ENCODE peak calls at places on chromosomes 7 and 10, in five cellular contexts. J is dorsolateral prefrontal cortex, M is uterus, D is A549, E is right lobe of liver. T is an unnamed sample.

GRCh38 chr10:86321568-86321967 is 45.0 kb downstream of the GRID1 start:
- DNase-seq in D (no peak), E (no peak), M (no peak), J (peak), T (no peak)

GRCh38 chr10:27646194-27646593 is 99.4 kb downstream of the MKX start:
- DNase-seq in D (no peak), M (no peak), E (no peak), J (no peak), T (no peak)

GRCh38 chr7:511476-512145 is 8.0 kb downstream of the PDGFA start:
- DNase-seq in D (no peak), E (peak), J (no peak), M (no peak), T (no peak)

GRCh38 chr7:135512135-135512887 is 2.4 kb upstream of the CNOT4 start:
- DNase-seq in J (no peak), M (no peak), E (no peak), D (peak), T (no peak)

GRCh38 chr7:41114691-41115090 is 588.2 kb downstream of the INHBA start:
- DNase-seq in J (no peak), M (no peak), E (no peak), D (no peak), T (no peak)

GRCh38 chr7:138804618-138805017 is 6.6 kb upstream of the ATP6V0A4 start:
- DNase-seq in J (no peak), D (no peak), E (no peak), M (no peak), T (no peak)

GRCh38 chr7:37986780-37987380 is 66.4 kb downstream of the EPDR1 start:
- DNase-seq in E (no peak), J (no peak), M (no peak), D (no peak), T (no peak)

GRCh38 chr7:140144821-140145220 is 32.0 kb downstream of the KDM7A start:
- DNase-seq in D (no peak), E (no peak), J (no peak), M (no peak), T (no peak)

GRCh38 chr10:14613570-14613918 is 161.2 kb downstream of the FAM107B start:
- DNase-seq in E (no peak), J (no peak), D (no peak), M (no peak), T (no peak)

GRCh38 chr7:98354511-98355249 is 46.2 kb downstream of the BAIAP2L1 start:
- DNase-seq in M (no peak), D (peak), E (no peak), J (no peak), T (no peak)

GRCh38 chr7:22591271-22591670 is 91.3 kb upstream of the STEAP1B start:
- DNase-seq in D (no peak), M (no peak), J (no peak), E (no peak), T (no peak)

GRCh38 chr7:129054438-129055293 is at the start of gene TNPO3:
- DNase-seq in J (peak), M (peak), D (peak), E (peak), T (peak)
- TF ChIP-seq CTCF in J (peak), M (peak), D (no peak), E (no peak), T (no peak)

GRCh38 chr7:55307123-55307916 is 57.8 kb upstream of the LANCL2 start:
- DNase-seq in D (no peak), J (no peak), E (no peak), M (no peak), T (no peak)
- TF ChIP-seq CTCF in D (no peak), J (no peak), E (no peak), M (no peak), T (no peak)

GRCh38 chr7:132655071-132655761 is 78.9 kb upstream of the PLXNA4 start:
- DNase-seq in M (peak), E (peak), J (no peak), D (no peak), T (no peak)

GRCh38 chr7:132652507-132652906 is 76.2 kb upstream of the PLXNA4 start:
- DNase-seq in D (no peak), M (no peak), E (no peak), J (no peak), T (no peak)

GRCh38 chr7:132653364-132653930 is 77.2 kb upstream of the PLXNA4 start:
- DNase-seq in J (no peak), E (no peak), D (no peak), M (no peak), T (no peak)

GRCh38 chr7:132656846-132657776 is 80.8 kb upstream of the PLXNA4 start:
- DNase-seq in E (no peak), M (no peak), D (peak), J (no peak), T (no peak)

GRCh38 chr7:132654150-132654549 is 77.9 kb upstream of the PLXNA4 start:
- DNase-seq in E (no peak), J (no peak), M (no peak), D (peak), T (no peak)
- TF ChIP-seq CTCF in E (peak), J (no peak), M (no peak), D (no peak), T (peak)

GRCh38 chr7:47392241-47392759 is 189.6 kb downstream of the TNS3 start:
- DNase-seq in D (no peak), J (peak), M (peak), E (no peak), T (no peak)
- TF ChIP-seq CTCF in D (no peak), J (peak), M (peak), E (peak), T (no peak)

DNA sequence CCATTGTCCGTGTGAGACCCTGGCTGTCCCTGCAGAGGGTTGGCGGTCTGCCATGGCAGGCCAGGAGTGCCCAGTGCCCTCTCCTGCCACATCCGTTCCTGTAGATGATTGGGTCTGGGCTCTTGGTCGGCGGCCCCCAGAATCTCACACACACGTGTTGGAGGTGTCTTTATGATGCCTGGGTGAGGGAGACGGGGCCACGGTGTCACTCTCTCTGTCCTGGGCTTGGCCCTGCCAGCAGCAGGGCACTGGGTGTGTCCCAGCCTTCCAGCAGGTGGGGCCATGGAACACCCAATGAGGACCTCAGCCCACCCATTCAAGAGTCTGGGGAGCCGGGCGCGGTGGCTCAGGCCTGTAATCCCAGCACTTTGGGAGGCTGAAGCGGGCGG is 30.2 kb downstream of the UNC5B start:
- DNase-seq in M (no peak), E (no peak), D (no peak), J (no peak), T (no peak)
- TF ChIP-seq CTCF in M (no peak), E (no peak), D (no peak), J (no peak), T (no peak)

GRCh38 chr10:132508497-132509443 is 28.8 kb upstream of the INPP5A start:
- DNase-seq in D (no peak), M (peak), E (no peak), J (peak), T (no peak)
- TF ChIP-seq CTCF in D (no peak), M (peak), E (peak), J (peak), T (no peak)

GRCh38 chr10:84158061-84158460 is 15.5 kb upstream of the GPR15LG start:
- DNase-seq in D (no peak), J (no peak), E (no peak), M (no peak), T (no peak)

GRCh38 chr10:84159076-84159475 is 14.5 kb upstream of the GPR15LG start:
- DNase-seq in J (no peak), E (no peak), D (no peak), M (no peak), T (no peak)

GRCh38 chr10:84163992-84164391 is 9.6 kb upstream of the GPR15LG start:
- DNase-seq in J (no peak), D (no peak), M (no peak), E (no peak), T (no peak)

GRCh38 chr10:84158549-84158948 is 15.1 kb upstream of the GPR15LG start:
- DNase-seq in D (no peak), E (no peak), J (no peak), M (no peak), T (no peak)

GRCh38 chr10:84160663-84161362 is 12.8 kb upstream of the GPR15LG start:
- DNase-seq in D (no peak), J (no peak), E (no peak), M (no peak), T (no peak)
- TF ChIP-seq CTCF in D (no peak), J (no peak), E (no peak), M (no peak), T (no peak)

DNA sequence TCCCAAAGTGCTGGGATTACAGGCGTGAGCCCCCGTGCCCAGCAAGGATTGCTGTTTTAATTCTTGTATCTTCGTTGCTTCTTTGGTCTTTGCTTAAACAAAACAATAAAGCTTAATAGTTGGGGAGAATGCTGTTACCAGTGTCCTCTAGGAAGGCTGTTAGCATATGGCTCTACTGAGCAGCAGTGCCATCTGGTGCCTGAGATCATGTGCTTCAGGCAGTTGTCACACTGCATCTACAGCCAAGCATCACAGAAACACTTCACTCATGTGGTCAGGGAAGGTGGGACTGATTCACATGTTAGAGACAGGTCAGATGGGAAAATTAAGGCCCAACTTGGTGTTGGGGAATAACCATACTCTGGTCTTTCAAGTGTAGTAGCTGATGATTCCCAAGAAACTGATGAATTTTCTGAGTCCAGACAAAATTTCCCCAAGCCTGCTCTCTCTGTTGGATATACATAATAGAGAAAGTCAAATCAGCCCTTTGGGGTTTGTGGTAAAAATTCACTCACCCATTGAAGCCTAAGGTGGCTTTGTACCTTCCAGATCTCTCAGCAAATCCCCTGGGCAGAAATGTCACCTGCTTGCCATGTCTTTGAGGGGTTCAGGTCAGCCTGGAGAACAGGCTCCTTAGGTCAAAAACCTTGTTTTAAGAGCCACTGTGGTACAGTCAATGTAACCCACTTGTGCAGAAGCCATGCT is 28.4 kb downstream of the UBE2D4 start:
- DNase-seq in D (peak), J (peak), M (no peak), E (no peak), T (no peak)
- TF ChIP-seq CTCF in D (peak), J (peak), M (peak), E (peak), T (peak)